ENCODE peak calls at places on chromosomes 13 and 19, in five cellular contexts. T, G, E, M and I are unnamed samples.

GRCh38 chr13:50518791-50519201 is 324.7 kb downstream of the DLEU7 start:
- DNase-seq in E (no peak), T (no peak), M (no peak), G (no peak), I (no peak)

GRCh38 chr19:15652559-15653278 is 12.0 kb downstream of the CYP4F3 start:
- DNase-seq in E (no peak), G (no peak), M (no peak), T (no peak), I (no peak)

GRCh38 chr19:50357178-50358100 is 8.0 kb downstream of the NAPSA start:
- DNase-seq in M (peak; percentile 52), G (peak; percentile 46), E (peak; percentile 70), T (peak; percentile 81), I (no peak)

GRCh38 chr19:15251749-15252397 is 19.6 kb upstream of the EPHX3 start:
- DNase-seq in G (no peak), T (peak; percentile 38), M (peak; percentile 40), E (peak; percentile 77), I (no peak)

GRCh38 chr19:11092181-11092538 is 2.9 kb downstream of the LDLR start:
- DNase-seq in T (no peak), M (peak; percentile 92), E (no peak), G (no peak), I (no peak)

GRCh38 chr19:10603084-10603872 is 16.2 kb upstream of the AP1M2 start:
- DNase-seq in G (peak; percentile 70), M (no peak), T (peak; percentile 44), E (peak; percentile 53), I (peak; percentile 42)

GRCh38 chr13:33483471-33483870 is 197.9 kb upstream of the STARD13 start:
- DNase-seq in M (no peak), T (no peak), E (no peak), G (no peak), I (no peak)

GRCh38 chr13:110346661-110347067 is 39.6 kb downstream of the COL4A2 start:
- DNase-seq in G (no peak), E (no peak), T (no peak), M (no peak), I (no peak)

GRCh38 chr19:6531163-6531955 is 533 bp downstream of the TNFSF9 start:
- DNase-seq in T (peak; percentile 63), E (no peak), M (no peak), G (no peak), I (no peak)

GRCh38 chr19:6533000-6533328 is 2.1 kb downstream of the TNFSF9 start:
- DNase-seq in M (no peak), E (no peak), G (no peak), T (no peak), I (no peak)

GRCh38 chr19:6533746-6534418 is 3.1 kb downstream of the TNFSF9 start:
- DNase-seq in T (no peak), M (no peak), G (no peak), E (no peak), I (no peak)

GRCh38 chr19:6531956-6532243 is 1.1 kb downstream of the TNFSF9 start:
- DNase-seq in G (no peak), M (no peak), E (no peak), T (no peak), I (no peak)

DNA sequence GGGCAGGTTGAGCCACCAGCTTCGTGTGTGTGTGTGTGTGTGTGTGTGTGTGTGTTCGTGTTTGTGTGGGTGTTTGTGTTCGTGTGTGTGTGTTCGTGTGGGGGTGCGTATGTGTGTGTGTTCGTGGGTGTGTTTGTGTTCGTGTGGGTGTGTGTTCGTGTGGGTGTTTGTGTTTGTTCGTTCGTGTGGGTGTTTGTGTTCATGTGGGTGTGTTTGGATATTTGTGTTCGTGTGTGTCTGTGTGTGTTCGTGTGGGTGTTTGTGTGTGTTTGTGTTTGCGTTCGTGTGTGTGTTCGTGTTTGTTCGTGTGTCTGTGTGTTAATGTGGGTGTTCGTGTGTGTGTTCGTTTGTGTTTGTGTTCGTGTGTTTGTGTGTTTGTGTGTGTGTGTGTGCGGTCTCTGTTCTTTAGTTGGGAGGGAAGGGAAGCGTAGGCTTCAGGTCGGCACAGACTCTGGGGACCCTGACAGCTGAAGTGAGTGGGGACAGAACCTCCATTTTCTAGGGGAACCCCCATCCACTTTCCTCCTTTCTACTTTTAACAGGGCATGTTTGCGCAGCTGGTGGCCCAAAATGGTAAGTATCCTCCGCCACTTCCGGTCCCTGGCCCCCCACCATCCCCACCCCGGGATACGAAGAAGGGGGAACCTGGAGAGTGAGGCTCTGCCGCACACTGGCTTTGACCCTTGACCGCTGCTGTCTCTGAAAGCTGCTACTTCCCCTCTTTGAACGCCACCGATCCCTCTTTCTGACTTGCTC is 1.6 kb downstream of the TNFSF9 start:
- DNase-seq in G (no peak), E (no peak), T (peak; percentile 74), M (no peak), I (peak; percentile 87)
- TF ChIP-seq REST in G (no peak), E (no peak), T (no peak), M (no peak), I (no peak)

GRCh38 chr13:74073231-74073630 is 61.0 kb downstream of the KLF12 start:
- DNase-seq in M (no peak), G (no peak), T (no peak), E (no peak), I (no peak)

GRCh38 chr13:74077375-74077774 is 56.8 kb downstream of the KLF12 start:
- DNase-seq in T (no peak), E (no peak), G (no peak), M (no peak), I (no peak)

GRCh38 chr13:74077847-74078246 is 56.4 kb downstream of the KLF12 start:
- DNase-seq in G (no peak), M (no peak), T (no peak), E (no peak), I (no peak)

GRCh38 chr13:74070513-74070912 is 63.7 kb downstream of the KLF12 start:
- DNase-seq in G (no peak), E (no peak), M (no peak), T (no peak), I (no peak)

GRCh38 chr13:74074723-74075122 is 59.5 kb downstream of the KLF12 start:
- DNase-seq in M (no peak), G (no peak), T (no peak), E (no peak), I (no peak)
- TF ChIP-seq GABPA in M (no peak), G (no peak), T (no peak), E (no peak), I (no peak)

DNA sequence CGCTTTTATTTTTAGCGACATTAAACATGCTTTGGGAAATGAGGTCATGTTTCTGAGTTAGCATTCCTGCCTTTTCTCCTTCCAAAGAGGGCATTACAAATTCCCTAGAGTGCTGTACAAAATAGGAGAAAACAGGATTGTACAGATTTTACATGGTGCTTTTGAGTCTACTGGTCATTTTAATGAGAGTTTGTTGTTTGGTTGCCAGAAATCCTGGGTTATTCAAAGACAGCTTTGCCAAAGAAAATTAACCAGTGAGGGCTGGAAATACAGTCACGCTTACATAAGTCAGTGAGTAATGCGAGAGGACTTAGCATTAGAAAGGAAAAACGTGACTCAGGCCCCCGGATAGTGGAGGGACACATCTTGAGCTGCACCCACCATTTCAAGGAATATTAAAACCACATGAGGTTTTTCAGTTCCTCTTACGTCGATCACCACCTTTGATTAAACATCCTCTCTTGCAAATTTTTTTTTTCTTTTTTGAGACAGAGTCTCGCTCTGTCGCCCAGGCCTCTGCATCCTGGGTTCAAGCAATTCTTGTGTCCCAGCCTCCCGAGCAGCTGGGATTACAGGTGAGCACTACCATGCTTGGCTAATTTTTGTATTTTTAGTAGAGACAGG is 55.4 kb downstream of the SACS start:
- DNase-seq in E (no peak), M (no peak), G (peak; percentile 68), T (no peak), I (peak; percentile 50)
- H3K27ac ChIP-seq in E (peak overlapping the region; percentile 100), M (no peak overlapping the region), G (no peak overlapping the region), T (no peak overlapping the region), I (no peak overlapping the region)

GRCh38 chr13:54934121-54934520 is 1905.5 kb downstream of the OLFM4 start:
- DNase-seq in M (no peak), T (no peak), E (no peak), G (no peak), I (no peak)
- TF ChIP-seq REST in M (no peak), T (no peak), E (no peak), G (no peak), I (no peak)

GRCh38 chr13:61084983-61085382 is 330.7 kb downstream of the PCDH20 start:
- DNase-seq in T (no peak), G (no peak), E (no peak), M (no peak), I (no peak)
- TF ChIP-seq GABPA in T (no peak), G (no peak), E (no peak), M (no peak), I (no peak)

GRCh38 chr19:38320969-38321339 is 1.3 kb downstream of the KCNK6 start:
- DNase-seq in E (no peak), T (no peak), G (no peak), M (no peak), I (no peak)
- H3K27ac ChIP-seq in E (no peak overlapping the region), T (no peak overlapping the region), G (no peak overlapping the region), M (no peak overlapping the region), I (no peak overlapping the region)